ENCODE peak calls at places on chromosome 18, in five cellular contexts. One of them, this sample, is unnamed.

GRCh38 chr18:67301592-67301991 is 214.9 kb downstream of the DSEL start:
- DNase-seq in K562: no peak
- DNase-seq in A549: no peak
- DNase-seq in IMR-90: peak
- DNase-seq in HepG2: no peak
- DNase-seq in this sample: no peak

GRCh38 chr18:32360682-32361345 is 109.9 kb downstream of the GAREM1 start:
- DNase-seq in K562: no peak
- DNase-seq in A549: no peak
- DNase-seq in IMR-90: no peak
- DNase-seq in HepG2: no peak
- DNase-seq in this sample: no peak

GRCh38 chr18:68148862-68149261 is 566.0 kb downstream of the TMX3 start:
- DNase-seq in K562: no peak
- DNase-seq in A549: no peak
- DNase-seq in IMR-90: no peak
- DNase-seq in HepG2: no peak
- DNase-seq in this sample: no peak

GRCh38 chr18:3712485-3712884 is 262.5 kb downstream of the TGIF1 start:
- DNase-seq in K562: no peak
- DNase-seq in A549: no peak
- DNase-seq in IMR-90: no peak
- DNase-seq in HepG2: no peak
- DNase-seq in this sample: no peak

GRCh38 chr18:39519741-39520140 is 1954.1 kb upstream of the CELF4 start:
- DNase-seq in K562: no peak
- DNase-seq in A549: no peak
- DNase-seq in IMR-90: no peak
- DNase-seq in HepG2: no peak
- DNase-seq in this sample: no peak

GRCh38 chr18:48736316-48736715 is 197.5 kb downstream of the CTIF start:
- DNase-seq in K562: no peak
- DNase-seq in A549: no peak
- DNase-seq in IMR-90: no peak
- DNase-seq in HepG2: no peak
- DNase-seq in this sample: no peak

GRCh38 chr18:58761970-58762780 is 90.9 kb downstream of the MALT1 start:
- DNase-seq in K562: no peak
- DNase-seq in A549: no peak
- DNase-seq in IMR-90: no peak
- DNase-seq in HepG2: no peak
- DNase-seq in this sample: no peak

GRCh38 chr18:5021558-5021957 is 175.5 kb downstream of the AKAIN1 start:
- DNase-seq in K562: no peak
- DNase-seq in A549: no peak
- DNase-seq in IMR-90: no peak
- DNase-seq in HepG2: no peak
- DNase-seq in this sample: no peak

GRCh38 chr18:65279668-65280305 is 471.0 kb upstream of the CDH7 start:
- DNase-seq in K562: no peak
- DNase-seq in A549: no peak
- DNase-seq in IMR-90: no peak
- DNase-seq in HepG2: no peak
- DNase-seq in this sample: no peak

GRCh38 chr18:56598422-56598821 is 40.0 kb downstream of the TXNL1 start:
- DNase-seq in K562: no peak
- DNase-seq in A549: no peak
- DNase-seq in IMR-90: no peak
- DNase-seq in HepG2: no peak
- DNase-seq in this sample: no peak

GRCh38 chr18:75638223-75638596 is 210.7 kb upstream of the SMIM21 start:
- DNase-seq in K562: no peak
- DNase-seq in A549: no peak
- DNase-seq in IMR-90: peak
- DNase-seq in HepG2: no peak
- DNase-seq in this sample: no peak

GRCh38 chr18:77393519-77393918 is 143.9 kb downstream of the GALR1 start:
- DNase-seq in K562: no peak
- DNase-seq in A549: no peak
- DNase-seq in IMR-90: no peak
- DNase-seq in HepG2: no peak
- DNase-seq in this sample: no peak

GRCh38 chr18:53451902-53452301 is 772.6 kb downstream of the MBD2 start:
- DNase-seq in K562: no peak
- DNase-seq in A549: no peak
- DNase-seq in IMR-90: no peak
- DNase-seq in HepG2: no peak
- DNase-seq in this sample: no peak

GRCh38 chr18:47585136-47585535 is 333.7 kb upstream of the SKOR2 start:
- DNase-seq in K562: no peak
- DNase-seq in A549: no peak
- DNase-seq in IMR-90: no peak
- DNase-seq in HepG2: no peak
- DNase-seq in this sample: no peak

GRCh38 chr18:59650266-59650820 is 46.9 kb downstream of the CCBE1 start:
- DNase-seq in K562: no peak
- DNase-seq in A549: no peak
- DNase-seq in IMR-90: peak
- DNase-seq in HepG2: no peak
- DNase-seq in this sample: no peak

GRCh38 chr18:74446178-74446577 is 10.9 kb downstream of the DIPK1C start:
- DNase-seq in K562: no peak
- DNase-seq in A549: no peak
- DNase-seq in IMR-90: no peak
- DNase-seq in HepG2: no peak
- DNase-seq in this sample: no peak

GRCh38 chr18:13183359-13183758 is 35.2 kb upstream of the LDLRAD4 start:
- DNase-seq in K562: no peak
- DNase-seq in A549: no peak
- DNase-seq in IMR-90: no peak
- DNase-seq in HepG2: no peak
- DNase-seq in this sample: no peak

GRCh38 chr18:6431659-6432318 is 17.1 kb upstream of the L3MBTL4 start:
- DNase-seq in K562: no peak
- DNase-seq in A549: no peak
- DNase-seq in IMR-90: no peak
- DNase-seq in HepG2: no peak
- DNase-seq in this sample: no peak

GRCh38 chr18:69259282-69259681 is 141.4 kb upstream of the DOK6 start:
- DNase-seq in K562: no peak
- DNase-seq in A549: no peak
- DNase-seq in IMR-90: no peak
- DNase-seq in HepG2: no peak
- DNase-seq in this sample: no peak

GRCh38 chr18:7941533-7941932 is 374.4 kb downstream of the PTPRM start:
- DNase-seq in K562: no peak
- DNase-seq in A549: peak
- DNase-seq in IMR-90: no peak
- DNase-seq in HepG2: no peak
- DNase-seq in this sample: no peak

GRCh38 chr18:2310824-2311349 is 260.4 kb downstream of the METTL4 start:
- DNase-seq in K562: no peak
- DNase-seq in A549: no peak
- DNase-seq in IMR-90: no peak
- DNase-seq in HepG2: no peak
- DNase-seq in this sample: no peak

GRCh38 chr18:24231773-24232735 is 93.2 kb downstream of the CABYR start:
- DNase-seq in K562: no peak
- DNase-seq in A549: peak
- DNase-seq in IMR-90: peak
- DNase-seq in HepG2: no peak
- DNase-seq in this sample: no peak

GRCh38 chr18:68152770-68153169 is 562.1 kb downstream of the TMX3 start:
- DNase-seq in K562: no peak
- DNase-seq in A549: peak
- DNase-seq in IMR-90: no peak
- DNase-seq in HepG2: peak
- DNase-seq in this sample: no peak

GRCh38 chr18:74994502-74995403 is 214.2 kb downstream of the PTGR3 start:
- DNase-seq in K562: no peak
- DNase-seq in A549: no peak
- DNase-seq in IMR-90: peak
- DNase-seq in HepG2: no peak
- DNase-seq in this sample: peak

GRCh38 chr18:7234061-7234460 is 3.2 kb downstream of the LRRC30 start:
- DNase-seq in K562: no peak
- DNase-seq in A549: no peak
- DNase-seq in IMR-90: no peak
- DNase-seq in HepG2: no peak
- DNase-seq in this sample: no peak

GRCh38 chr18:43543236-43543635 is 265.9 kb upstream of the SYT4 start:
- DNase-seq in K562: no peak
- DNase-seq in A549: no peak
- DNase-seq in IMR-90: no peak
- DNase-seq in HepG2: no peak
- DNase-seq in this sample: no peak

GRCh38 chr18:2641638-2642037 is 13.9 kb upstream of the SMCHD1 start:
- DNase-seq in K562: no peak
- DNase-seq in A549: no peak
- DNase-seq in IMR-90: peak
- DNase-seq in HepG2: no peak
- DNase-seq in this sample: peak

GRCh38 chr18:8963876-8964275 is 138.6 kb upstream of the NDUFV2 start:
- DNase-seq in K562: no peak
- DNase-seq in A549: no peak
- DNase-seq in IMR-90: no peak
- DNase-seq in HepG2: no peak
- DNase-seq in this sample: no peak

GRCh38 chr18:67519582-67519981 is 3.1 kb upstream of the DSEL start:
- DNase-seq in K562: no peak
- DNase-seq in A549: no peak
- DNase-seq in IMR-90: peak
- DNase-seq in HepG2: no peak
- DNase-seq in this sample: no peak

GRCh38 chr18:22300665-22301636 is 116.8 kb downstream of the CTAGE1 start:
- DNase-seq in K562: peak
- DNase-seq in A549: no peak
- DNase-seq in IMR-90: no peak
- DNase-seq in HepG2: no peak
- DNase-seq in this sample: no peak

GRCh38 chr18:76588591-76589303 is 93.7 kb upstream of the ZNF516 start:
- DNase-seq in K562: no peak
- DNase-seq in A549: no peak
- DNase-seq in IMR-90: no peak
- DNase-seq in HepG2: no peak
- DNase-seq in this sample: no peak

GRCh38 chr18:7824970-7825369 is 257.9 kb downstream of the PTPRM start:
- DNase-seq in K562: no peak
- DNase-seq in A549: no peak
- DNase-seq in IMR-90: no peak
- DNase-seq in HepG2: no peak
- DNase-seq in this sample: no peak

GRCh38 chr18:23213200-23213599 is 77.9 kb downstream of the CABLES1 start:
- DNase-seq in K562: no peak
- DNase-seq in A549: no peak
- DNase-seq in IMR-90: no peak
- DNase-seq in HepG2: no peak
- DNase-seq in this sample: no peak

GRCh38 chr18:3790702-3791101 is 340.7 kb downstream of the TGIF1 start:
- DNase-seq in K562: peak
- DNase-seq in A549: no peak
- DNase-seq in IMR-90: no peak
- DNase-seq in HepG2: no peak
- DNase-seq in this sample: peak

GRCh38 chr18:27184115-27185024 is 738 bp downstream of the CHST9 start:
- DNase-seq in K562: no peak
- DNase-seq in A549: no peak
- DNase-seq in IMR-90: no peak
- DNase-seq in HepG2: no peak
- DNase-seq in this sample: no peak

GRCh38 chr18:55448390-55448789 is 139.6 kb downstream of the TCF4 start:
- DNase-seq in K562: no peak
- DNase-seq in A549: no peak
- DNase-seq in IMR-90: no peak
- DNase-seq in HepG2: no peak
- DNase-seq in this sample: no peak

GRCh38 chr18:55455938-55456337 is 132.1 kb downstream of the TCF4 start:
- DNase-seq in K562: no peak
- DNase-seq in A549: no peak
- DNase-seq in IMR-90: no peak
- DNase-seq in HepG2: no peak
- DNase-seq in this sample: no peak

GRCh38 chr18:55449412-55450140 is 138.4 kb downstream of the TCF4 start:
- DNase-seq in K562: no peak
- DNase-seq in A549: no peak
- DNase-seq in IMR-90: no peak
- DNase-seq in HepG2: no peak
- DNase-seq in this sample: no peak

GRCh38 chr18:55453186-55453585 is 134.8 kb downstream of the TCF4 start:
- DNase-seq in K562: no peak
- DNase-seq in A549: no peak
- DNase-seq in IMR-90: no peak
- DNase-seq in HepG2: no peak
- DNase-seq in this sample: no peak

DNA sequence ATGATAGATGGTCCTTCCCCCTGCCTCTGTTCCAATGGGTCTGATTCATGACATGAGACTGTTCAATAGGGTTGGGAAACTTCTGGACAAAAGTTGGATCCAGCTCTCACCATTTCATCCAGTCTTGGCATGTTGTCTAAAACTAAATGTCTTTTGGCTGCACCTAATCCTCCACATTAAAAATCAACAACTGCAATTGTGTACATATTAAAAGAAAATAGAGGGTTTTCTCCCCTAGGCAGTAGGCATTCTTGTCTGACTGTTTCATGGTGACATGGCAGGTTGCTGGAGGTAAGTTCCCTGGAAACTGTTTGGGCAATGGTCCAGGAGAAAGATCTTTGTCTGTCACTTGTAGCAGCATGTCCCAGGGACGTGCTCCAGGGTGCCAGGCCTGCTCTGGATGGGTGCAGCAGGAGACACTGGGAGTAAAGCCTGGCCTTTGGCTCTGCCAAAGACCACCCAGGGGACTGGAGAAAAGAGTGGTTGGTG is 135.8 kb downstream of the TCF4 start:
- DNase-seq in K562: peak
- DNase-seq in A549: peak
- DNase-seq in IMR-90: no peak
- DNase-seq in HepG2: no peak
- DNase-seq in this sample: no peak
- TF ChIP-seq SMC3 in K562: no peak
- TF ChIP-seq SMC3 in A549: no peak
- TF ChIP-seq SMC3 in IMR-90: no peak
- TF ChIP-seq SMC3 in HepG2: no peak
- TF ChIP-seq SMC3 in this sample: no peak

GRCh38 chr18:72208920-72209676 is 335.0 kb downstream of the CBLN2 start:
- DNase-seq in K562: no peak
- DNase-seq in A549: no peak
- DNase-seq in IMR-90: no peak
- DNase-seq in HepG2: no peak
- DNase-seq in this sample: no peak
- TF ChIP-seq BHLHE40 in K562: no peak
- TF ChIP-seq BHLHE40 in A549: no peak
- TF ChIP-seq BHLHE40 in IMR-90: no peak
- TF ChIP-seq BHLHE40 in HepG2: no peak
- TF ChIP-seq BHLHE40 in this sample: no peak

GRCh38 chr18:71239111-71239624 is 950.3 kb downstream of the SOCS6 start:
- DNase-seq in K562: no peak
- DNase-seq in A549: no peak
- DNase-seq in IMR-90: no peak
- DNase-seq in HepG2: no peak
- DNase-seq in this sample: no peak
- TF ChIP-seq SMC3 in K562: no peak
- TF ChIP-seq SMC3 in A549: no peak
- TF ChIP-seq SMC3 in IMR-90: no peak
- TF ChIP-seq SMC3 in HepG2: no peak
- TF ChIP-seq SMC3 in this sample: no peak

GRCh38 chr18:36034299-36034895 is 33.0 kb downstream of the RPRD1A start:
- DNase-seq in K562: no peak
- DNase-seq in A549: no peak
- DNase-seq in IMR-90: no peak
- DNase-seq in HepG2: no peak
- DNase-seq in this sample: no peak
- TF ChIP-seq BHLHE40 in K562: no peak
- TF ChIP-seq BHLHE40 in A549: no peak
- TF ChIP-seq BHLHE40 in IMR-90: no peak
- TF ChIP-seq BHLHE40 in HepG2: no peak
- TF ChIP-seq BHLHE40 in this sample: no peak